ENCODE peak calls at places on chromosomes 2 and 18, in ten cellular contexts. H is RKO; I is CD4-positive, alpha-beta T cell; U is kidney tubule cell; C is stomach; M is BJ; E is GDM1; K is heart left ventricle; V is glutamatergic neuron; L is heart right ventricle. D is an unnamed sample.

GRCh38 chr18:72672364-72673151 is 128.4 kb upstream of the CBLN2 start:
- DNase-seq in U (peak; percentile 47), L (no peak), H (peak; percentile 66), I (no peak), K (no peak), V (no peak), M (no peak), C (no peak), E (no peak), D (no peak)

GRCh38 chr2:222802502-222803196 is 58.2 kb upstream of the ACSL3 start:
- DNase-seq in C (no peak), L (no peak), E (no peak), V (no peak), U (no peak), I (no peak), M (no peak), H (no peak), K (no peak), D (no peak)

GRCh38 chr2:120546077-120546864 is 189.4 kb upstream of the GLI2 start:
- DNase-seq in E (no peak), U (peak; percentile 76), K (peak; percentile 43), C (no peak), I (no peak), H (peak; percentile 87), V (no peak), M (peak; percentile 96), L (no peak), D (peak; percentile 23)

GRCh38 chr2:135820003-135820618 is 16.9 kb downstream of the LCT start:
- DNase-seq in C (no peak), M (no peak), V (no peak), L (no peak), E (peak; percentile 65), H (no peak), U (no peak), I (peak; percentile 8), K (no peak), D (no peak)

GRCh38 chr18:24964213-24964612 is 387.8 kb downstream of the ZNF521 start:
- DNase-seq in H (no peak), M (no peak), C (no peak), I (no peak), V (no peak), U (no peak), L (no peak), E (no peak), K (no peak), D (peak; percentile 60)

GRCh38 chr2:6639870-6640639 is 225.7 kb downstream of the CMPK2 start:
- DNase-seq in E (no peak), K (no peak), I (no peak), V (peak; percentile 77), M (no peak), H (no peak), C (no peak), U (no peak), L (no peak), D (no peak)

GRCh38 chr2:29910465-29910864 is 10.9 kb downstream of the ALK start:
- DNase-seq in K (no peak), U (peak; percentile 19), H (no peak), V (no peak), E (no peak), C (no peak), L (no peak), M (no peak), I (no peak), D (no peak)

GRCh38 chr2:4499316-4499715 is 795.9 kb downstream of the DCDC2C start:
- DNase-seq in K (no peak), M (no peak), C (no peak), U (peak; percentile 8), V (no peak), E (no peak), H (no peak), I (no peak), L (no peak), D (no peak)

GRCh38 chr2:123747316-123747715 is 277.8 kb upstream of the CNTNAP5 start:
- DNase-seq in L (no peak), V (no peak), I (no peak), H (no peak), K (no peak), C (no peak), E (no peak), U (no peak), M (no peak), D (no peak)

GRCh38 chr2:184322615-184323014 is 275.7 kb upstream of the ZNF804A start:
- DNase-seq in C (no peak), U (no peak), L (no peak), H (no peak), M (no peak), K (no peak), E (no peak), V (no peak), I (no peak), D (no peak)

GRCh38 chr2:127526940-127527804 is 883 bp upstream of the IWS1 start:
- DNase-seq in C (no peak), I (no peak), K (no peak), U (peak; percentile 54), E (no peak), H (peak; percentile 52), V (no peak), M (no peak), L (no peak), D (peak; percentile 52)

GRCh38 chr2:66478729-66479316 is 43.9 kb downstream of the MEIS1 start:
- DNase-seq in E (peak; percentile 35), I (no peak), V (no peak), K (no peak), U (no peak), M (no peak), H (no peak), L (no peak), C (no peak), D (no peak)

GRCh38 chr2:46420945-46421344 is 58.4 kb upstream of the TMEM247 start:
- DNase-seq in M (no peak), K (no peak), L (no peak), V (no peak), U (no peak), E (no peak), H (no peak), C (no peak), I (no peak), D (no peak)

GRCh38 chr2:101036562-101036961 is 34.5 kb downstream of the RPL31 start:
- DNase-seq in E (no peak), C (no peak), H (peak; percentile 41), U (peak; percentile 35), L (no peak), K (no peak), M (peak; percentile 10), V (no peak), I (no peak), D (no peak)

GRCh38 chr2:94982661-94983060 is 42.8 kb upstream of the MAL start:
- DNase-seq in L (no peak), M (no peak), V (peak; percentile 8), C (no peak), I (no peak), K (no peak), E (no peak), H (peak; percentile 29), U (peak; percentile 91), D (no peak)

GRCh38 chr2:1777156-1777555 is 32.8 kb upstream of the PXDN start:
- DNase-seq in U (no peak), V (no peak), E (no peak), H (no peak), M (no peak), L (no peak), I (no peak), K (no peak), C (peak; percentile 22), D (no peak)

GRCh38 chr2:216446343-216446742 is 34.1 kb downstream of the SMARCAL1 start:
- DNase-seq in U (no peak), K (no peak), L (no peak), I (no peak), E (no peak), V (no peak), M (no peak), C (no peak), H (no peak), D (no peak)